ENCODE peak calls at places on chromosomes 5 and 9, in ten cellular contexts. K, R, Y, Q, H, L, M, I, S and A are unnamed samples. For H3K4me1, the result is how much of the 10 kb centered on the place peaks cover.

GRCh38 chr9:110847661-110848060 is 179.1 kb downstream of the MUSK start:
- DNase-seq in H (no peak), I (no peak), Y (peak), L (no peak), Q (no peak), S (no peak), K (no peak), R (no peak), M (peak), A (peak)

GRCh38 chr9:105072476-105072875 is 144.5 kb upstream of the ABCA1 start:
- DNase-seq in I (no peak), S (no peak), M (no peak), R (no peak), L (no peak), H (no peak), Y (no peak), Q (no peak), K (no peak), A (no peak)

GRCh38 chr5:138773215-138773614 is 20.0 kb downstream of the CTNNA1 start:
- DNase-seq in L (no peak), K (no peak), I (no peak), S (no peak), M (no peak), R (no peak), H (no peak), Y (peak), Q (no peak), A (peak)

GRCh38 chr5:165224366-165224765 is 1718.9 kb downstream of the MAT2B start:
- DNase-seq in K (no peak), R (no peak), I (no peak), H (no peak), M (no peak), S (no peak), L (no peak), Q (no peak), Y (no peak), A (no peak)

GRCh38 chr5:891837-892389 is 688 bp downstream of the BRD9 start:
- DNase-seq in L (peak), Q (no peak), M (peak), R (no peak), S (peak), Y (peak), H (no peak), K (no peak), I (peak), A (peak)

GRCh38 chr5:143213231-143213850 is 190.1 kb downstream of the NR3C1 start:
- DNase-seq in R (no peak), I (peak), Q (no peak), S (no peak), L (no peak), H (no peak), K (no peak), Y (peak), M (peak), A (peak)

GRCh38 chr9:114612272-114612923 is 1.3 kb downstream of the TMEM268 start:
- DNase-seq in I (no peak), Q (no peak), M (no peak), K (no peak), L (no peak), R (peak), H (no peak), S (no peak), Y (no peak), A (no peak)

GRCh38 chr5:20601678-20602100 is 613.7 kb upstream of the CDH18 start:
- DNase-seq in I (peak), K (no peak), L (peak), Q (peak), H (peak), Y (peak), M (no peak), R (peak), S (no peak), A (peak)

GRCh38 chr5:140157032-140157781 is 17.8 kb upstream of the CYSTM1 start:
- DNase-seq in I (peak), S (peak), L (peak), M (peak), H (peak), K (peak), Y (peak), R (peak), Q (peak), A (peak)

GRCh38 chr9:129384887-129385614 is 207.0 kb upstream of the IER5L start:
- DNase-seq in L (no peak), M (no peak), Y (no peak), R (no peak), S (no peak), Q (no peak), K (no peak), H (no peak), I (no peak), A (no peak)

GRCh38 chr9:125405938-125406811 is 144.5 kb downstream of the GAPVD1 start:
- DNase-seq in Y (peak), L (peak), K (no peak), H (no peak), I (peak), M (peak), S (no peak), R (no peak), Q (peak), A (no peak)

GRCh38 chr5:179260324-179261070 is 84.8 kb downstream of the ADAMTS2 start:
- DNase-seq in H (no peak), I (no peak), S (no peak), M (no peak), R (no peak), L (no peak), Q (no peak), Y (no peak), K (no peak), A (no peak)

DNA sequence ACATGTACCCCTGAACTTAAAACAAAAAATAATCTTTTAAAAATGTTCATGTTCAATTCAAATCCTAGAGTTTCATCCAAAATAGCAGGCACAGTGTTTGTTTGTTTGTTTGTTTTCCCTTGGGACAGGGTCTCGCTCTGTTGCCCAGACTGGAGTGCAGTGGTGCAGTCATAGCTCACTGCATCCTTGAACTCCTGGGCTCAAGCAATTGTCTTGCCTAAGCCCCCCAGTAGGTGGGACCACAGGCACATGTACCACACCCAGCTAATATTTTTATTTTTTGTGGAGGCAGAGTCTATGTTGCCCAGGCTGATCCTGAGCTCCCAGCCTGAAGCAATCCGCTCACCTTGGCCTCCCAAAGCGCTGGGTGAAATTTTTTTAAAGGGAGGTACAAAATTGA is 5.0 kb upstream of the POLR1E start:
- DNase-seq in M (no peak), Y (no peak), K (no peak), R (no peak), S (no peak), I (no peak), L (no peak), Q (no peak), H (no peak), A (no peak)
- H3K4me2 ChIP-seq in M (no peak), Y (no peak), K (no peak), R (no peak), S (no peak), I (no peak), L (no peak), Q (no peak), H (no peak), A (no peak)

GRCh38 chr9:136643596-136644342 is 18.9 kb upstream of the EGFL7 start:
- DNase-seq in I (no peak), Q (no peak), Y (no peak), K (no peak), R (no peak), L (no peak), M (no peak), H (peak), S (no peak), A (no peak)

GRCh38 chr9:136645343-136645902 is 17.3 kb upstream of the EGFL7 start:
- DNase-seq in Y (no peak), H (no peak), L (no peak), K (no peak), M (no peak), I (no peak), Q (no peak), S (no peak), R (no peak), A (no peak)

GRCh38 chr9:136644343-136644592 is 18.4 kb upstream of the EGFL7 start:
- DNase-seq in R (no peak), M (peak), Y (peak), L (peak), K (no peak), H (no peak), S (no peak), I (no peak), Q (no peak), A (peak)

GRCh38 chr9:136644593-136645342 is 17.9 kb upstream of the EGFL7 start:
- DNase-seq in L (no peak), K (peak), M (peak), I (peak), Y (no peak), S (peak), Q (peak), H (peak), R (peak), A (peak)

GRCh38 chr9:136640176-136641086 is 22.3 kb upstream of the EGFL7 start:
- DNase-seq in K (no peak), Q (no peak), L (no peak), H (no peak), Y (peak), R (no peak), I (no peak), M (no peak), S (no peak), A (no peak)
- H2AFZ ChIP-seq in K (no peak), Q (no peak), L (no peak), H (no peak), Y (no peak), R (peak), I (no peak), M (peak), S (no peak), A (no peak)

GRCh38 chr5:116507051-116507537 is 67.5 kb downstream of the SEMA6A start:
- DNase-seq in Q (no peak), L (no peak), I (peak), Y (peak), S (no peak), K (no peak), M (peak), H (no peak), R (no peak), A (peak)

GRCh38 chr5:116509483-116510244 is 65.0 kb downstream of the SEMA6A start:
- DNase-seq in H (no peak), K (no peak), Q (peak), Y (no peak), I (no peak), M (no peak), S (no peak), R (peak), L (no peak), A (no peak)

GRCh38 chr5:116506448-116506847 is 68.2 kb downstream of the SEMA6A start:
- DNase-seq in K (no peak), H (no peak), L (no peak), S (no peak), M (no peak), Y (no peak), R (no peak), I (peak), Q (no peak), A (no peak)

GRCh38 chr5:116508835-116509234 is 65.8 kb downstream of the SEMA6A start:
- DNase-seq in M (no peak), I (no peak), H (no peak), L (no peak), S (no peak), R (no peak), Y (no peak), K (no peak), Q (no peak), A (no peak)

DNA sequence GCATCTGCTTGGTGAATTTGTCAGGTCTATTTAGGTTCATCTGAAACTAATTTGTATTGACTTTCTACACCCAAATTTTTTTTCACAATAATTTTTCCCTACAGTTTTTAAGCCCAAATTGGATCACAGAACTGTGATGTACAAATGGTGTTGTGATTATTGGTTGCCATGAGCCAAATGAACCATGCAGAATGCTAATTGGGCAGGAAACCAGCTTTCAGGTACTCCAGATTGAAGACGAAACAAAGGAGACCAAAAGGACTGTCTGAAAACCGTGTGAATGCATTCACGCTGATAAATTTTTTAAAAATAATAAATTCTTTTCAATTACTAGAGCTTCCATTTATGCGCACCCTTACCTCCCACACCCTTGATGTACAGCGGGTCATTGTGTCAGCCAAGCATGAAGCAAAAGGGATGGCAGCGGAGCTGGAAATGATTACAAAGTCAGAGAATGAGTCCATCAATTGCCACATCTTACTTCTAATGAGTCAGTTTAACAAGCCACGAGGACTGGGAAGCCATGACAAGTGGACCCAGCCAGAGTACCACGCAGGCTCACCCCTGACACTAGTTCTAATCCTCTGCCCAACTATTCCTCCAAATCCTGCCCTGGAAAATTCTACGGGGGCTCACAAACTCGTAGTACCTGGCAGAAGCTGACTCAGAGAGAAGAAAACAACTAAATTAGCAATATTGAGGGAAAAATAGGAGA is 66.5 kb downstream of the SEMA6A start:
- DNase-seq in M (no peak), Y (peak), L (no peak), H (no peak), I (no peak), R (no peak), Q (no peak), S (no peak), K (no peak), A (no peak)
- H3K4me1 ChIP-seq in M (under half), Y (under half), L (under half), H (half or more), I (under half), R (half or more), Q (under half), S (under half), K (under half), A (under half)

DNA sequence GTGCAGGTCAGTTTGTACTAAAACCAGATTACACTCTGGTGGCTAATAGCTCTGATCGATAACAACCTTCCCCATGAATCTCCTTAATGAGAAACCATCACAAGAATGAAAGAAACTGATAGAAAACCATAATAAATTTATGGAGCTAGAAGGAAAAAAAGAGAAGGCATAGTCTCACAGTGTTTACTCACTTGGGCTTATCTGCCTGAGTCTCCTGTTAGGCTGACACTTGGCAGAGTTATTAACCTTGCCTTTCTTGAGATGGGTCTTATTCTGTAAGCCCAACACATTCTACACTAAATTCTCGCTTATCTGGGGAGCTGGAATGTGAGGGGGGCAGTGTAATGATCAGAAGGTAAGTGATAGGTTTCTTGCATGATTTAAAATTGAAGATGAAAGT is 106.9 kb downstream of the LMNB1 start:
- DNase-seq in S (no peak), M (peak), H (no peak), Q (no peak), K (no peak), R (no peak), I (no peak), L (peak), Y (peak), A (no peak)
- H3K4me2 ChIP-seq in S (no peak), M (peak), H (no peak), Q (no peak), K (no peak), R (no peak), I (no peak), L (no peak), Y (peak), A (peak)

DNA sequence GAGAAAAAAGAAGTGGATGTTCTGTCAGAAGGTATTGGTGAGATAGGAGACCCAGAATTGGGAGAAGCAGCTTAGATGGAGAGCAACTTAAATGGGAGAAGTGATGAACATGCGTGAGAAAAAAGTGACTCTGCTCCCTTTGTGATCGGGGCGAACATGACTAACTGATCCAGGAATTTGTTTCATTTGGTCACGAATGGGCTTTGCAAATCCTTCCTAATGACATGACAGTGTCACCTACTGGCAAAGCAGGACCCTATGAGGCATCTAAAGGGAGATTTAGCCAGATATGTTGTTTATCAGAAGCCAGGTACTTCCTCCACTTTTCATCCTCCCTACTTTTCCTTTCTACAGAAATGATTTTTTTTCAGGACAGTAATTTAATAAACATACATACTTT is 787.4 kb upstream of the RGMB start:
- DNase-seq in R (peak), H (peak), Y (peak), S (no peak), K (no peak), L (peak), Q (peak), I (peak), M (peak), A (peak)
- H2AFZ ChIP-seq in R (no peak), H (peak), Y (peak), S (no peak), K (no peak), L (peak), Q (no peak), I (no peak), M (no peak), A (peak)

GRCh38 chr5:125011419-125011818 is 265.0 kb upstream of the ZNF608 start:
- DNase-seq in Q (no peak), S (no peak), R (no peak), M (no peak), I (no peak), L (no peak), Y (no peak), H (no peak), K (no peak), A (no peak)
- H3K4me1 ChIP-seq in Q (under half), S (under half), R (under half), M (under half), I (under half), L (under half), Y (under half), H (under half), K (under half), A (under half)